ENCODE peak calls at places on chromosomes 4 and X, in five cellular contexts. One of them, this sample, is unnamed.

GRCh38 chr4:70903282-70903603 is 1.1 kb downstream of the MOB1B start:
- DNase-seq in WERI-Rb-1: no peak
- DNase-seq in naive thymus-derived CD4-positive, alpha-beta T cell: no peak
- DNase-seq in NCI-H1694 treated with DMSO at 0.1 percent for 48 hours: no peak
- DNase-seq in activated gamma-delta T cell treated with Interleukin-2 at 50 U/mL for 16 hours: no peak
- DNase-seq in this sample: no peak

GRCh38 chr4:15024386-15024785 is 22.1 kb downstream of the CPEB2 start:
- DNase-seq in WERI-Rb-1: no peak
- DNase-seq in naive thymus-derived CD4-positive, alpha-beta T cell: no peak
- DNase-seq in NCI-H1694 treated with DMSO at 0.1 percent for 48 hours: no peak
- DNase-seq in activated gamma-delta T cell treated with Interleukin-2 at 50 U/mL for 16 hours: no peak
- DNase-seq in this sample: no peak

GRCh38 chr4:149708513-149709175 is 107.0 kb downstream of the IQCM start:
- DNase-seq in WERI-Rb-1: no peak
- DNase-seq in naive thymus-derived CD4-positive, alpha-beta T cell: no peak
- DNase-seq in NCI-H1694 treated with DMSO at 0.1 percent for 48 hours: no peak
- DNase-seq in activated gamma-delta T cell treated with Interleukin-2 at 50 U/mL for 16 hours: no peak
- DNase-seq in this sample: no peak

GRCh38 chr4:83387922-83388676 is 53.5 kb upstream of the HPSE start:
- DNase-seq in WERI-Rb-1: no peak
- DNase-seq in naive thymus-derived CD4-positive, alpha-beta T cell: peak
- DNase-seq in NCI-H1694 treated with DMSO at 0.1 percent for 48 hours: no peak
- DNase-seq in activated gamma-delta T cell treated with Interleukin-2 at 50 U/mL for 16 hours: no peak
- DNase-seq in this sample: no peak

GRCh38 chrX:103254171-103254824 is 657 bp downstream of the TCEAL8 start:
- DNase-seq in WERI-Rb-1: peak
- DNase-seq in naive thymus-derived CD4-positive, alpha-beta T cell: peak
- DNase-seq in NCI-H1694 treated with DMSO at 0.1 percent for 48 hours: peak
- DNase-seq in activated gamma-delta T cell treated with Interleukin-2 at 50 U/mL for 16 hours: peak
- DNase-seq in this sample: peak

GRCh38 chr4:165384608-165385007 is 5.8 kb downstream of the CPE start:
- DNase-seq in WERI-Rb-1: no peak
- DNase-seq in naive thymus-derived CD4-positive, alpha-beta T cell: no peak
- DNase-seq in NCI-H1694 treated with DMSO at 0.1 percent for 48 hours: peak
- DNase-seq in activated gamma-delta T cell treated with Interleukin-2 at 50 U/mL for 16 hours: no peak
- DNase-seq in this sample: no peak

GRCh38 chr4:101217353-101218031 is 129.8 kb downstream of the PPP3CA start:
- DNase-seq in WERI-Rb-1: no peak
- DNase-seq in naive thymus-derived CD4-positive, alpha-beta T cell: no peak
- DNase-seq in NCI-H1694 treated with DMSO at 0.1 percent for 48 hours: no peak
- DNase-seq in activated gamma-delta T cell treated with Interleukin-2 at 50 U/mL for 16 hours: no peak
- DNase-seq in this sample: no peak

GRCh38 chr4:123578276-123579014 is 181.8 kb downstream of the SPRY1 start:
- DNase-seq in WERI-Rb-1: no peak
- DNase-seq in naive thymus-derived CD4-positive, alpha-beta T cell: no peak
- DNase-seq in NCI-H1694 treated with DMSO at 0.1 percent for 48 hours: no peak
- DNase-seq in activated gamma-delta T cell treated with Interleukin-2 at 50 U/mL for 16 hours: no peak
- DNase-seq in this sample: no peak

GRCh38 chr4:123986268-123986798 is 589.7 kb downstream of the SPRY1 start:
- DNase-seq in WERI-Rb-1: no peak
- DNase-seq in naive thymus-derived CD4-positive, alpha-beta T cell: no peak
- DNase-seq in NCI-H1694 treated with DMSO at 0.1 percent for 48 hours: no peak
- DNase-seq in activated gamma-delta T cell treated with Interleukin-2 at 50 U/mL for 16 hours: no peak
- DNase-seq in this sample: no peak

GRCh38 chr4:109691411-109691920 is 11.8 kb downstream of the CASP6 start:
- DNase-seq in WERI-Rb-1: no peak
- DNase-seq in naive thymus-derived CD4-positive, alpha-beta T cell: no peak
- DNase-seq in NCI-H1694 treated with DMSO at 0.1 percent for 48 hours: no peak
- DNase-seq in activated gamma-delta T cell treated with Interleukin-2 at 50 U/mL for 16 hours: no peak
- DNase-seq in this sample: no peak

GRCh38 chrX:41381685-41382084 is 47.7 kb downstream of the DDX3X start:
- DNase-seq in WERI-Rb-1: no peak
- DNase-seq in naive thymus-derived CD4-positive, alpha-beta T cell: no peak
- DNase-seq in NCI-H1694 treated with DMSO at 0.1 percent for 48 hours: no peak
- DNase-seq in activated gamma-delta T cell treated with Interleukin-2 at 50 U/mL for 16 hours: no peak
- DNase-seq in this sample: peak

GRCh38 chr4:147198411-147199051 is 252.9 kb upstream of the TTC29 start:
- DNase-seq in WERI-Rb-1: no peak
- DNase-seq in naive thymus-derived CD4-positive, alpha-beta T cell: no peak
- DNase-seq in NCI-H1694 treated with DMSO at 0.1 percent for 48 hours: no peak
- DNase-seq in activated gamma-delta T cell treated with Interleukin-2 at 50 U/mL for 16 hours: no peak
- DNase-seq in this sample: no peak

GRCh38 chrX:1487401-1487800 is 34.7 kb upstream of the ASMTL start:
- DNase-seq in WERI-Rb-1: no peak
- DNase-seq in naive thymus-derived CD4-positive, alpha-beta T cell: no peak
- DNase-seq in NCI-H1694 treated with DMSO at 0.1 percent for 48 hours: no peak
- DNase-seq in activated gamma-delta T cell treated with Interleukin-2 at 50 U/mL for 16 hours: no peak
- DNase-seq in this sample: no peak

GRCh38 chr4:176393306-176394013 is 73.7 kb downstream of the SPCS3 start:
- DNase-seq in WERI-Rb-1: no peak
- DNase-seq in naive thymus-derived CD4-positive, alpha-beta T cell: no peak
- DNase-seq in NCI-H1694 treated with DMSO at 0.1 percent for 48 hours: no peak
- DNase-seq in activated gamma-delta T cell treated with Interleukin-2 at 50 U/mL for 16 hours: no peak
- DNase-seq in this sample: no peak

GRCh38 chrX:73562458-73562857 is 539 bp upstream of the CHIC1 start:
- DNase-seq in WERI-Rb-1: no peak
- DNase-seq in naive thymus-derived CD4-positive, alpha-beta T cell: no peak
- DNase-seq in NCI-H1694 treated with DMSO at 0.1 percent for 48 hours: no peak
- DNase-seq in activated gamma-delta T cell treated with Interleukin-2 at 50 U/mL for 16 hours: no peak
- DNase-seq in this sample: no peak

GRCh38 chr4:10442976-10443375 is 14.2 kb downstream of the ZNF518B start:
- DNase-seq in WERI-Rb-1: no peak
- DNase-seq in naive thymus-derived CD4-positive, alpha-beta T cell: no peak
- DNase-seq in NCI-H1694 treated with DMSO at 0.1 percent for 48 hours: no peak
- DNase-seq in activated gamma-delta T cell treated with Interleukin-2 at 50 U/mL for 16 hours: no peak
- DNase-seq in this sample: no peak

GRCh38 chr4:16206848-16207247 is 19.4 kb downstream of the TAPT1 start:
- DNase-seq in WERI-Rb-1: no peak
- DNase-seq in naive thymus-derived CD4-positive, alpha-beta T cell: no peak
- DNase-seq in NCI-H1694 treated with DMSO at 0.1 percent for 48 hours: no peak
- DNase-seq in activated gamma-delta T cell treated with Interleukin-2 at 50 U/mL for 16 hours: no peak
- DNase-seq in this sample: no peak

GRCh38 chrX:13652256-13653021 is 502 bp upstream of the TCEANC start:
- DNase-seq in WERI-Rb-1: no peak
- DNase-seq in naive thymus-derived CD4-positive, alpha-beta T cell: no peak
- DNase-seq in NCI-H1694 treated with DMSO at 0.1 percent for 48 hours: no peak
- DNase-seq in activated gamma-delta T cell treated with Interleukin-2 at 50 U/mL for 16 hours: no peak
- DNase-seq in this sample: no peak

GRCh38 chr4:113325876-113326615 is 276.6 kb downstream of the ANK2 start:
- DNase-seq in WERI-Rb-1: no peak
- DNase-seq in naive thymus-derived CD4-positive, alpha-beta T cell: no peak
- DNase-seq in NCI-H1694 treated with DMSO at 0.1 percent for 48 hours: no peak
- DNase-seq in activated gamma-delta T cell treated with Interleukin-2 at 50 U/mL for 16 hours: no peak
- DNase-seq in this sample: no peak

GRCh38 chr4:137427411-137427810 is 104.9 kb downstream of the PCDH18 start:
- DNase-seq in WERI-Rb-1: no peak
- DNase-seq in naive thymus-derived CD4-positive, alpha-beta T cell: no peak
- DNase-seq in NCI-H1694 treated with DMSO at 0.1 percent for 48 hours: no peak
- DNase-seq in activated gamma-delta T cell treated with Interleukin-2 at 50 U/mL for 16 hours: no peak
- DNase-seq in this sample: no peak

GRCh38 chr4:95552942-95553550 is 4.3 kb upstream of the UNC5C start:
- DNase-seq in WERI-Rb-1: no peak
- DNase-seq in naive thymus-derived CD4-positive, alpha-beta T cell: no peak
- DNase-seq in NCI-H1694 treated with DMSO at 0.1 percent for 48 hours: no peak
- DNase-seq in activated gamma-delta T cell treated with Interleukin-2 at 50 U/mL for 16 hours: no peak
- DNase-seq in this sample: no peak